ENCODE peak calls at places on chromosomes 11 and 22, in ten cellular contexts. Z, S, K, I, O, U, Q, R, T and M are unnamed samples.

GRCh38 chr11:90204832-90205646 is 17.8 kb downstream of the CHORDC1 start:
- DNase-seq in Z (no peak), S (peak), K (peak), I (no peak), O (no peak), U (no peak), Q (peak), R (no peak), T (no peak), M (no peak)

GRCh38 chr22:41998361-41999261 is at the start of gene WBP2NL:
- DNase-seq in Z (peak), S (peak), K (no peak), I (peak), O (no peak), U (peak), Q (peak), R (no peak), T (peak), M (no peak)

GRCh38 chr11:64230209-64230984 is at the start of gene DNAJC4:
- DNase-seq in Z (no peak), S (peak), K (peak), I (peak), O (peak), U (peak), Q (peak), R (peak), T (peak), M (peak)

GRCh38 chr11:13008625-13009475 is at the start of gene RASSF10:
- DNase-seq in Z (no peak), S (no peak), K (no peak), I (peak), O (peak), U (peak), Q (no peak), R (peak), T (peak), M (peak)

GRCh38 chr11:29844701-29845379 is 172.0 kb downstream of the KCNA4 start:
- DNase-seq in Z (no peak), S (no peak), K (no peak), I (no peak), O (no peak), U (no peak), Q (no peak), R (no peak), T (no peak), M (no peak)

GRCh38 chr11:82944198-82944597 is 42.7 kb downstream of the DDIAS start:
- DNase-seq in Z (no peak), S (no peak), K (no peak), I (no peak), O (no peak), U (no peak), Q (no peak), R (no peak), T (no peak), M (no peak)

GRCh38 chr11:26088391-26088790 is 243.5 kb upstream of the ANO3 start:
- DNase-seq in Z (no peak), S (no peak), K (no peak), I (no peak), O (no peak), U (no peak), Q (peak), R (no peak), T (no peak), M (no peak)

GRCh38 chr11:61357233-61357893 is 4.3 kb downstream of the CYB561A3 start:
- DNase-seq in Z (no peak), S (peak), K (no peak), I (no peak), O (no peak), U (no peak), Q (no peak), R (no peak), T (no peak), M (no peak)

GRCh38 chr11:94243571-94244229 is 60.7 kb upstream of the IZUMO1R start:
- DNase-seq in Z (no peak), S (no peak), K (no peak), I (no peak), O (no peak), U (no peak), Q (no peak), R (no peak), T (no peak), M (no peak)

GRCh38 chr11:61067782-61068181 is 34.5 kb upstream of the CD5 start:
- DNase-seq in Z (no peak), S (no peak), K (no peak), I (no peak), O (no peak), U (no peak), Q (no peak), R (no peak), T (no peak), M (peak)

GRCh38 chr22:23520875-23521441 is 59.1 kb downstream of the IGLL1 start:
- DNase-seq in Z (no peak), S (no peak), K (no peak), I (no peak), O (no peak), U (no peak), Q (peak), R (no peak), T (peak), M (peak)

GRCh38 chr11:126214446-126215240 is 3.1 kb downstream of the FAM118B start:
- DNase-seq in Z (no peak), S (no peak), K (no peak), I (peak), O (no peak), U (no peak), Q (no peak), R (no peak), T (no peak), M (no peak)

GRCh38 chr11:94895451-94895850 is 77.9 kb downstream of the CWC15 start:
- DNase-seq in Z (peak), S (no peak), K (no peak), I (no peak), O (no peak), U (no peak), Q (peak), R (no peak), T (no peak), M (no peak)

GRCh38 chr11:133961890-133962289 is 5.1 kb upstream of the IGSF9B start:
- DNase-seq in Z (no peak), S (no peak), K (no peak), I (no peak), O (no peak), U (no peak), Q (no peak), R (no peak), T (no peak), M (no peak)

GRCh38 chr11:80916180-80916811 is 1475.5 kb upstream of the TENM4 start:
- DNase-seq in Z (no peak), S (no peak), K (no peak), I (no peak), O (no peak), U (no peak), Q (no peak), R (no peak), T (no peak), M (no peak)

GRCh38 chr11:14713518-14714244 is 70.1 kb downstream of the PDE3B start:
- DNase-seq in Z (no peak), S (no peak), K (no peak), I (no peak), O (no peak), U (no peak), Q (no peak), R (no peak), T (no peak), M (no peak)

GRCh38 chr22:23774922-23775436 is 2.3 kb downstream of the MMP11 start:
- DNase-seq in Z (no peak), S (no peak), K (no peak), I (no peak), O (no peak), U (no peak), Q (peak), R (no peak), T (no peak), M (no peak)

GRCh38 chr11:112889446-112889845 is 71.8 kb upstream of the NCAM1 start:
- DNase-seq in Z (no peak), S (no peak), K (no peak), I (no peak), O (no peak), U (no peak), Q (no peak), R (no peak), T (no peak), M (no peak)

GRCh38 chr22:44180706-44181032 is at the start of gene PARVG:
- DNase-seq in Z (no peak), S (peak), K (no peak), I (peak), O (no peak), U (no peak), Q (no peak), R (no peak), T (no peak), M (no peak)

GRCh38 chr11:34044664-34045485 is 6.7 kb upstream of the CAPRIN1 start:
- DNase-seq in Z (no peak), S (no peak), K (peak), I (no peak), O (no peak), U (peak), Q (peak), R (no peak), T (no peak), M (peak)

GRCh38 chr11:26806209-26806608 is 84.3 kb upstream of the SLC5A12 start:
- DNase-seq in Z (no peak), S (no peak), K (no peak), I (no peak), O (no peak), U (no peak), Q (peak), R (no peak), T (no peak), M (no peak)

GRCh38 chr11:11391796-11392195 is 38.7 kb upstream of the CSNK2A3 start:
- DNase-seq in Z (peak), S (no peak), K (peak), I (peak), O (no peak), U (no peak), Q (peak), R (no peak), T (no peak), M (no peak)

GRCh38 chr11:124108158-124108557 is 7.1 kb upstream of the VWA5A start:
- DNase-seq in Z (peak), S (peak), K (peak), I (peak), O (peak), U (no peak), Q (peak), R (no peak), T (no peak), M (no peak)

GRCh38 chr11:122101625-122102291 is 14.3 kb downstream of the BLID start:
- DNase-seq in Z (no peak), S (no peak), K (no peak), I (peak), O (peak), U (no peak), Q (peak), R (peak), T (peak), M (peak)

GRCh38 chr22:46580940-46581579 is 39.1 kb upstream of the GRAMD4 start:
- DNase-seq in Z (no peak), S (no peak), K (no peak), I (no peak), O (no peak), U (no peak), Q (no peak), R (no peak), T (peak), M (no peak)

GRCh38 chr11:16610213-16610737 is 128.2 kb upstream of the C11orf58 start:
- DNase-seq in Z (no peak), S (no peak), K (no peak), I (no peak), O (no peak), U (no peak), Q (no peak), R (no peak), T (no peak), M (no peak)

GRCh38 chr11:101817536-101817935 is 97.3 kb upstream of the CEP126 start:
- DNase-seq in Z (no peak), S (no peak), K (no peak), I (no peak), O (no peak), U (no peak), Q (no peak), R (no peak), T (no peak), M (no peak)

GRCh38 chr11:86408845-86409244 is 34.2 kb downstream of the CCDC81 start:
- DNase-seq in Z (no peak), S (no peak), K (no peak), I (no peak), O (no peak), U (no peak), Q (peak), R (no peak), T (no peak), M (no peak)
- TF ChIP-seq CTCF in Z (peak), S (no peak), K (peak), I (no peak), O (peak), U (no peak), Q (peak), R (peak), T (no peak), M (no peak)

DNA sequence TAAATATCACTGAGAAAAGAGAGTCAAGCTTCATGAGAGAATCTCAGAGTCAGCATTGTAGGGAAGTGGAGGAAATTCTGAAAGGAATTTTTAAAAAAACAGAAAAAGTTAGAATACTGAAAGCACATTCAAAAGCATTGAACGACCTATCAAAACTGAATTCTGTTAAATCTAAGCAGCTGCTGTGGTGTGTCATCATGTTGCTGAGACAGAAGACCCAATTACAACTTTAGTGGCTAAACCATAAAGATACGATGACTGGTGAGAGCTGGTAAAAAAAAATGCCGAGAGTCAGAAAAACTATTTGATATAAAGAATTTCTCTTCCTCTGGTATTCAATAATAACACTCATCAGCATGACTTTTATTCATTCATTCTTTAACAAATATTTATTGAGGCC is 220.8 kb downstream of the DLG2 start:
- DNase-seq in Z (no peak), S (no peak), K (no peak), I (no peak), O (no peak), U (no peak), Q (no peak), R (no peak), T (no peak), M (no peak)
- TF ChIP-seq CTCF in Z (no peak), S (no peak), K (no peak), I (no peak), O (no peak), U (no peak), Q (no peak), R (no peak), T (no peak), M (no peak)

DNA sequence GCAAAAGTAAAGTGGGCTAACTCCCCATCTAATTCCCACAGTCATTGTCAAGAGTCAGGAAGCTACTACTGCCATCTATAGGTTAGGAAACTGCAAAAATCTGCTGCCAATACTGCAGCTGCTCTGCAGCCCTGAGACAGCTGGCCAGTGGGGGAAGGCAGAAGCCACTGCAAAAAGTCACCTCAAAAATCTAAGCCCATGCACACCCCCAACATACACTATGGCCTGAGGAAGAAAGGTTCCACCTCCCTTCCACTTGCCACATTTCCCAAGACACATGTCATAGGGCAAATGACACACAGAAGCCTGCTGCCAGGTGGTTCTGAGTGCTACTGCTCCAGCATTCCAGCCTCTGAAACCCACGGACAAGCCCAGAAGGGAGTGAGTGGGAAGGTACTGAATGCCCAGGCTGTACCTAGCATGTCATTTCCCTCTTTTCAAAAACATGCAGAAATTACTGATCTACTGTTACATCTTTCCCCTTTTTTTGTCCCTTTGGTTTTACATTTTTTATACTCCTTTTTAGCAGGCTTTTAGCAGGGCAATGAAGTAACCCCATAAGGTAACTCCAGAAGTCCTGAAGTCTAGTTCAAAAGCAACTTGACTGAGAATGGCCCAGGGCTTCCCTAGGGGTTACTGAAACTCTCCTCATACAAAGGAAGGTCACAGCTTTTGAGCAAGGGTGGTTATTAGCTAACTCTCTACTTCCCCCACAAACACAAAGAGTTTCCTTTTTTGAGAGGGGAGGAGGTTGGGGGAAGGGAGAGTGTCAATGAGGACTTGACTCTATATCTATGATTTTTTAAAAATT is 36.8 kb downstream of the DGCR2 start:
- DNase-seq in Z (no peak), S (peak), K (no peak), I (no peak), O (peak), U (peak), Q (peak), R (no peak), T (no peak), M (no peak)
- TF ChIP-seq CTCF in Z (peak), S (peak), K (peak), I (no peak), O (no peak), U (peak), Q (peak), R (peak), T (peak), M (no peak)

DNA sequence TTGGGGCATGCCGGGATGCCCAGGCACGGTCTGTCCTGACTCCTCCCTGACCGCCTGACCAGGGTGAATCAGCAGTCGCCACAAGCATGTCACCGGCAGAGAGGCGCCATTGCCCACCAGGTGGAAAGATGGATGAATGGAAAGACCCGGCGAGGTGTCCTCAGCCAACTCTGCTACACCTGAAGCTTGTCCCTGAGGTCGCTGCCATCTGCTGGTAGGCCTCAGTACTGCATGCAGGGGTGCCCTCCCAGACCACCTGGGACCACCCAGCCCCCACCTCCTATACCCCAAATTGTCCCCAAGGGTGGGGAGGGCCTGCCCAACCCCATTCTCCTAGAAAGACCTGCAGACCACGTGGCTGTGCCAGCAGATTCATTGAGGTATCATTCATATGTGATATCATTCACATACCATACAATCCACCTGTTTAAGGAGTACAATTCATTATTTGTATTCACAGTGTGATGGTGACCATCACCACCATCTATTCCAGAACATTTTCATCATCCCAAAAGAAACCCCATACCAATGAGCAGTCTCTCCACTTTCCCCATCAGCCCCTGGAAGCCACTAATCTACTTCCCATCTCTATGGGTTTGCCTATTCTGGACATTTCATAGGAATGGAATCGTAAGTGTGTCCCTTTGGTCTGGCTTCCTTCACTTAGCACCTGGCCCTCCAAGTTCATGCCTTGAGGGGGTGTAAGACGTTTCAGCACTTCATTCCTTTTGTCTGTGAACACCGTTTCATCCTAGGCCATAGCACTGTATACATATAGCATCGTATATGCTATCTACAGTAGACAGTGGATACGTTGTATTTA is 17.5 kb downstream of the FGF3 start:
- DNase-seq in Z (no peak), S (peak), K (peak), I (no peak), O (peak), U (no peak), Q (peak), R (peak), T (no peak), M (peak)
- TF ChIP-seq CTCF in Z (peak), S (peak), K (peak), I (peak), O (peak), U (peak), Q (peak), R (peak), T (peak), M (peak)

GRCh38 chr11:43681543-43681942 is 1.0 kb downstream of the HSD17B12 start:
- DNase-seq in Z (no peak), S (no peak), K (no peak), I (no peak), O (no peak), U (no peak), Q (peak), R (no peak), T (no peak), M (no peak)

GRCh38 chr11:43689167-43689566 is 8.6 kb downstream of the HSD17B12 start:
- DNase-seq in Z (no peak), S (no peak), K (no peak), I (no peak), O (no peak), U (no peak), Q (no peak), R (no peak), T (no peak), M (no peak)

GRCh38 chr11:43687120-43687791 is 6.7 kb downstream of the HSD17B12 start:
- DNase-seq in Z (no peak), S (no peak), K (no peak), I (no peak), O (peak), U (peak), Q (peak), R (no peak), T (peak), M (no peak)

GRCh38 chr11:43686207-43686606 is 5.7 kb downstream of the HSD17B12 start:
- DNase-seq in Z (no peak), S (no peak), K (no peak), I (no peak), O (no peak), U (no peak), Q (no peak), R (no peak), T (no peak), M (no peak)

GRCh38 chr11:43685483-43685882 is 4.9 kb downstream of the HSD17B12 start:
- DNase-seq in Z (no peak), S (no peak), K (no peak), I (no peak), O (no peak), U (no peak), Q (peak), R (no peak), T (no peak), M (no peak)
- TF ChIP-seq CTCF in Z (no peak), S (no peak), K (no peak), I (no peak), O (no peak), U (no peak), Q (peak), R (peak), T (peak), M (no peak)

DNA sequence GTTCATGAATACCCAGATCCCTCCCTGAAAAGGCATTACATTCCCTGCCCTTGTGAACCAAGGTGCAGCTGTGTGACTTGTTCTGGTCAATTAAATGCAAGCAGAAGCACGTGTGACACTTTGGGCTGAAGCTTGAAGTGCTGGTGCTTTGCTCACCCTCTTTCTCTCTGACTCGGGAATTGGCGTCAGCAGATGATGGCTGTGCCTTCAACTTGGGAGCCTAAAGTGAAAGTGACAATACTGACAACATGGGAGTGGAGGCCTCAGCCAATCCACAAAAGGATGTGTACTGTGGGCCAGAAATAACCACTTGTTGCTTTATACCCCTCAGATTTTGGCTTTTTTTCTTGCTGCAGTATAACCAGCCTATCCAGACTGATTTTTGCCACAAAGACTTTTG is 148.3 kb upstream of the THY1 start:
- DNase-seq in Z (no peak), S (no peak), K (no peak), I (no peak), O (no peak), U (no peak), Q (no peak), R (no peak), T (no peak), M (no peak)
- TF ChIP-seq CTCF in Z (no peak), S (no peak), K (no peak), I (no peak), O (no peak), U (no peak), Q (no peak), R (no peak), T (no peak), M (no peak)